ENCODE peak calls at places on chromosomes 4 and X, in five cellular contexts. B is germinal center, J is mucosa of descending colon, L is lower lobe of right lung, R is hepatic stellate cell. F is an unnamed sample.

GRCh38 chrX:72258174-72258573 is 18.9 kb downstream of the RPS4X start:
- DNase-seq in B (no peak), J (no peak), L (no peak), R (peak), F (peak)

GRCh38 chr4:118281611-118282442 is 71.0 kb downstream of the PRSS12 start:
- DNase-seq in B (no peak), J (no peak), L (no peak), R (no peak), F (no peak)

GRCh38 chr4:158861766-158862165 is 92.9 kb downstream of the FNIP2 start:
- DNase-seq in B (no peak), J (no peak), L (no peak), R (no peak), F (no peak)

GRCh38 chr4:76590847-76591281 is 155.8 kb downstream of the SHROOM3 start:
- DNase-seq in B (no peak), J (no peak), L (no peak), R (no peak), F (peak)

GRCh38 chr4:186825069-186825468 is 101.4 kb upstream of the FAT1 start:
- DNase-seq in B (no peak), J (no peak), L (no peak), R (no peak), F (no peak)

GRCh38 chrX:17634542-17635207 is 102.6 kb upstream of the SCML1 start:
- DNase-seq in B (no peak), J (peak), L (no peak), R (no peak), F (no peak)

GRCh38 chrX:151396042-151396826 is 772 bp upstream of the VMA21 start:
- DNase-seq in B (peak), J (peak), L (peak), R (peak), F (peak)

GRCh38 chr4:93825551-93826216 is 2.9 kb upstream of the ATOH1 start:
- DNase-seq in B (no peak), J (no peak), L (no peak), R (no peak), F (no peak)

GRCh38 chr4:76896731-76897521 is 1.0 kb downstream of the SOWAHB start:
- DNase-seq in B (peak), J (peak), L (peak), R (peak), F (peak)

GRCh38 chr4:180635276-180635675 is 1607.9 kb upstream of the TENM3 start:
- DNase-seq in B (no peak), J (no peak), L (no peak), R (no peak), F (no peak)

GRCh38 chrX:155056877-155057792 is 13.8 kb downstream of the CMC4 start:
- DNase-seq in B (peak), J (peak), L (peak), R (peak), F (no peak)

GRCh38 chrX:155997436-155997835 is at the start of gene IL9R:
- DNase-seq in B (no peak), J (peak), L (no peak), R (no peak), F (peak)

GRCh38 chr4:6561173-6561516 is 13.8 kb upstream of the MAN2B2 start:
- DNase-seq in B (no peak), J (no peak), L (no peak), R (no peak), F (no peak)

GRCh38 chr4:77433102-77433733 is 172.4 kb upstream of the CXCL13 start:
- DNase-seq in B (peak), J (peak), L (no peak), R (peak), F (no peak)

GRCh38 chrX:68196939-68197791 is 236.1 kb downstream of the OPHN1 start:
- DNase-seq in B (peak), J (peak), L (no peak), R (peak), F (peak)

GRCh38 chr4:2036866-2037265 is 22.3 kb upstream of the NAT8L start:
- DNase-seq in B (no peak), J (peak), L (no peak), R (no peak), F (no peak)

GRCh38 chrX:19840899-19841648 is 46.3 kb downstream of the SH3KBP1 start:
- DNase-seq in B (no peak), J (no peak), L (no peak), R (no peak), F (no peak)

GRCh38 chr4:84948056-84948455 is 18.4 kb downstream of the WDFY3 start:
- DNase-seq in B (no peak), J (no peak), L (no peak), R (no peak), F (no peak)

GRCh38 chr4:155609455-155610059 is 57.1 kb upstream of the GUCY1A1 start:
- DNase-seq in B (no peak), J (no peak), L (no peak), R (no peak), F (no peak)

GRCh38 chr4:22063613-22064012 is 115.0 kb upstream of the KCNIP4 start:
- DNase-seq in B (no peak), J (no peak), L (no peak), R (no peak), F (no peak)

GRCh38 chrX:31603411-31604120 is 531.7 kb upstream of the FTHL17 start:
- DNase-seq in B (no peak), J (peak), L (no peak), R (no peak), F (no peak)

GRCh38 chr4:145178740-145179139 is 1.6 kb downstream of the OTUD4 start:
- DNase-seq in B (peak), J (peak), L (no peak), R (no peak), F (peak)

GRCh38 chr4:120853101-120853940 is 69.2 kb downstream of the PRDM5 start:
- DNase-seq in B (no peak), J (no peak), L (no peak), R (no peak), F (no peak)

GRCh38 chrX:30831082-30831481 is 58.0 kb downstream of the TAB3 start:
- DNase-seq in B (no peak), J (no peak), L (no peak), R (no peak), F (no peak)

GRCh38 chrX:46588263-46588662 is 14.7 kb downstream of the CHST7 start:
- DNase-seq in B (no peak), J (peak), L (no peak), R (no peak), F (no peak)

GRCh38 chr4:61532324-61532723 is 332.2 kb downstream of the ADGRL3 start:
- DNase-seq in B (no peak), J (no peak), L (no peak), R (no peak), F (no peak)

GRCh38 chr4:236028-236427 is 69.2 kb downstream of the ZNF732 start:
- DNase-seq in B (no peak), J (no peak), L (no peak), R (no peak), F (no peak)

GRCh38 chr4:160319221-160319867 is 1216.5 kb downstream of the RAPGEF2 start:
- DNase-seq in B (no peak), J (no peak), L (no peak), R (no peak), F (no peak)

GRCh38 chrX:132022115-132022862 is 813 bp upstream of the STK26 start:
- DNase-seq in B (peak), J (no peak), L (no peak), R (peak), F (peak)

GRCh38 chr4:67160409-67160808 is 384.9 kb downstream of the CENPC start:
- DNase-seq in B (no peak), J (no peak), L (no peak), R (no peak), F (no peak)

GRCh38 chrX:118519411-118520205 is 24.0 kb downstream of the DOCK11 start:
- DNase-seq in B (no peak), J (no peak), L (no peak), R (no peak), F (no peak)

GRCh38 chr4:155522201-155522600 is 144.4 kb upstream of the GUCY1A1 start:
- DNase-seq in B (no peak), J (no peak), L (no peak), R (no peak), F (no peak)

GRCh38 chrX:3811331-3812311 is 98.2 kb upstream of the PRKX start:
- DNase-seq in B (peak), J (peak), L (no peak), R (peak), F (peak)

GRCh38 chrX:129679856-129680255 is 25.1 kb upstream of the APLN start:
- DNase-seq in B (no peak), J (no peak), L (no peak), R (no peak), F (no peak)

GRCh38 chr4:123699823-123700822 is 303.5 kb downstream of the SPRY1 start:
- DNase-seq in B (no peak), J (no peak), L (no peak), R (peak), F (peak)

GRCh38 chr4:175789632-175790031 is 22.4 kb downstream of the GPM6A start:
- DNase-seq in B (no peak), J (no peak), L (no peak), R (no peak), F (no peak)

GRCh38 chr4:11286533-11286932 is 142.2 kb downstream of the HS3ST1 start:
- DNase-seq in B (peak), J (no peak), L (no peak), R (no peak), F (no peak)

GRCh38 chr4:92996533-92996932 is 692.8 kb downstream of the GRID2 start:
- DNase-seq in B (no peak), J (no peak), L (no peak), R (no peak), F (no peak)

F was measured in osteoblast.